ENCODE peak calls at places on chromosomes 4 and X, in seven cellular contexts. W is HFFc6, S is endothelial cell, I is glutamatergic neuron, U is foreskin fibroblast, H is epithelial cell of esophagus, P is fibroblast of the aortic adventitia. V is an unnamed sample.
A peak's percentile ranks its signal among the peaks of the same experiment; 100 is the strongest.

GRCh38 chr4:184907216-184907615 is 81.4 kb upstream of the ACSL1 start:
- DNase-seq in I (no peak), U (no peak), H (no peak), P (peak; percentile 11), S (no peak), W (no peak), V (peak; percentile 22)

GRCh38 chr4:182448281-182449151 is 205.3 kb downstream of the TENM3 start:
- DNase-seq in P (peak; percentile 80), H (peak; percentile 94), I (peak; percentile 95), S (peak; percentile 89), W (peak; percentile 88), U (peak; percentile 95), V (peak; percentile 94)

GRCh38 chr4:153068751-153069150 is 132.6 kb downstream of the FHDC1 start:
- DNase-seq in H (no peak), S (no peak), P (no peak), W (no peak), I (no peak), U (no peak), V (no peak)

GRCh38 chr4:95761441-95761840 is 78.5 kb upstream of the PDHA2 start:
- DNase-seq in U (peak; percentile 0), S (no peak), W (no peak), P (peak; percentile 10), H (peak; percentile 91), I (no peak), V (peak; percentile 94)

GRCh38 chrX:132622130-132622529 is 133.3 kb upstream of the MBNL3 start:
- DNase-seq in S (no peak), U (peak; percentile 43), I (no peak), W (no peak), H (peak; percentile 40), P (peak; percentile 57), V (peak; percentile 27)

GRCh38 chr4:173420324-173420752 is 21.4 kb upstream of the SCRG1 start:
- DNase-seq in W (peak; percentile 16), I (no peak), H (peak; percentile 28), S (no peak), U (peak; percentile 48), P (peak; percentile 65), V (peak; percentile 31)

GRCh38 chr4:173490817-173491518 is 39.1 kb downstream of the HAND2 start:
- DNase-seq in I (no peak), H (peak; percentile 24), U (peak; percentile 88), W (peak; percentile 36), P (peak; percentile 79), S (no peak), V (peak; percentile 59)

GRCh38 chr4:140774956-140775355 is 18.8 kb upstream of the TBC1D9 start:
- DNase-seq in P (no peak), W (no peak), H (no peak), I (no peak), S (no peak), U (no peak), V (no peak)

GRCh38 chr4:12873351-12873750 is 610.8 kb downstream of the RAB28 start:
- DNase-seq in P (no peak), U (no peak), W (no peak), I (no peak), S (no peak), H (no peak), V (no peak)

GRCh38 chr4:100581337-100581736 is 63.5 kb upstream of the EMCN start:
- DNase-seq in U (peak; percentile 11), H (peak; percentile 96), S (no peak), P (peak; percentile 28), W (no peak), I (no peak), V (peak; percentile 77)

GRCh38 chr4:26088433-26088928 is 174.5 kb downstream of the SMIM20 start:
- DNase-seq in P (peak; percentile 87), I (no peak), S (no peak), H (peak; percentile 82), W (peak; percentile 79), U (peak; percentile 90), V (peak; percentile 73)

GRCh38 chr4:85244638-85245037 is 230.3 kb upstream of the ARHGAP24 start:
- DNase-seq in H (no peak), U (no peak), S (no peak), I (no peak), P (no peak), W (no peak), V (no peak)

GRCh38 chrX:51420610-51421009 is 75.8 kb downstream of the NUDT11 start:
- DNase-seq in S (peak; percentile 35), U (peak; percentile 47), P (peak; percentile 61), I (no peak), H (peak; percentile 38), W (peak; percentile 12), V (peak; percentile 60)

GRCh38 chr4:179285696-179286095 is 1843.5 kb upstream of the AGA start:
- DNase-seq in I (no peak), S (no peak), U (no peak), H (no peak), P (no peak), W (no peak), V (no peak)

GRCh38 chrX:23626651-23627050 is 40.6 kb upstream of the PRDX4 start:
- DNase-seq in P (no peak), H (no peak), I (no peak), W (no peak), S (no peak), U (no peak), V (no peak)

GRCh38 chr4:86221076-86221475 is 138.8 kb downstream of the MAPK10 start:
- DNase-seq in U (no peak), W (no peak), I (no peak), H (no peak), S (no peak), P (no peak), V (no peak)

GRCh38 chrX:53047228-53047627 is 1.4 kb upstream of the GPR173 start:
- DNase-seq in S (no peak), H (no peak), W (peak; percentile 2), P (peak; percentile 39), I (peak; percentile 17), U (peak; percentile 38), V (peak; percentile 2)

GRCh38 chr4:153468587-153468986 is 2.4 kb downstream of the TMEM131L start:
- DNase-seq in I (no peak), W (no peak), P (peak; percentile 48), S (no peak), H (no peak), U (peak; percentile 10), V (no peak)

GRCh38 chr4:8819019-8819418 is 52.6 kb downstream of the HMX1 start:
- DNase-seq in U (no peak), S (no peak), P (no peak), H (no peak), W (no peak), I (no peak), V (no peak)

GRCh38 chr4:102449751-102450352 is 51.3 kb upstream of the NFKB1 start:
- DNase-seq in H (peak; percentile 79), I (no peak), W (peak; percentile 46), P (peak; percentile 76), S (peak; percentile 53), U (peak; percentile 71), V (peak; percentile 72)

GRCh38 chrX:49171752-49172279 is at the start of gene PLP2:
- DNase-seq in S (no peak), H (peak; percentile 78), U (peak; percentile 79), I (peak; percentile 40), P (peak; percentile 32), W (peak; percentile 53), V (peak; percentile 73)

GRCh38 chr4:139903845-139904244 is 238.2 kb downstream of the MGST2 start:
- DNase-seq in U (peak; percentile 47), I (no peak), W (no peak), H (peak; percentile 22), S (no peak), P (no peak), V (no peak)

GRCh38 chrX:40617566-40617965 is 5.7 kb upstream of the MPC1L start:
- DNase-seq in S (no peak), H (no peak), W (no peak), P (no peak), I (no peak), U (no peak), V (no peak)

GRCh38 chrX:37679230-37679629 is 6.4 kb upstream of the XK start:
- DNase-seq in I (no peak), P (no peak), H (no peak), U (no peak), S (no peak), W (no peak), V (no peak)

GRCh38 chrX:41604154-41604553 is 84.6 kb upstream of the GPR34 start:
- DNase-seq in W (no peak), I (no peak), U (no peak), P (no peak), H (no peak), S (no peak), V (no peak)

GRCh38 chr4:94171616-94172015 is 36.0 kb upstream of the SMARCAD1 start:
- DNase-seq in P (no peak), I (no peak), H (no peak), S (no peak), W (no peak), U (no peak), V (peak; percentile 3)

GRCh38 chr4:156594619-156595018 is 377.0 kb downstream of the PDGFC start:
- DNase-seq in P (peak; percentile 12), U (peak; percentile 17), W (no peak), S (no peak), I (no peak), H (peak; percentile 39), V (peak; percentile 42)

GRCh38 chr4:145812902-145813301 is 125.7 kb downstream of the ZNF827 start:
- DNase-seq in I (no peak), W (no peak), S (no peak), H (peak; percentile 96), P (no peak), U (no peak), V (peak; percentile 92)

GRCh38 chr4:13262816-13263215 is 221.3 kb downstream of the RAB28 start:
- DNase-seq in W (no peak), H (no peak), U (no peak), S (no peak), P (no peak), I (no peak), V (no peak)

DNA sequence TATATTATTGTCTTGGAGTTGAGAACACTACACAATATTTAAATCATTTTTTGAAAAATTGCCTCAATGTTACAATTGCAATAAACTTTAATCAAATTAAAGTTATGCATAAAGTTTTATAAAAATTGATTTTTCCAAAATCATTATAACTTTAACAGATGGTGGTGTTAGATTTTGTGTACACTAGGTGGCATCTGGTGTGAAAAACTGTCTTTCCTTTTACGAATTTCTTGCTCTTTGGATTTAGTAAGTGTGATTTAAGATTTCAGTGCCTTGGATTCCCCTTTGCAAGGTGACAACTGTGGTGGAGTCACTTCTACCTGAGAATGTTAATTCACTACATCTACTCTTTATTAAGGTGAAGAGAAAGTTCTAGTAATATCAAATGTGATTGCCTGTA is 91.6 kb downstream of the AREG start:
- DNase-seq in I (no peak), U (peak; percentile 42), P (peak; percentile 61), S (no peak), H (peak; percentile 29), W (no peak), V (peak; percentile 41)
- TF ChIP-seq CTCF in I (peak; percentile 23), U (peak; percentile 3), P (peak; percentile 43), S (peak; percentile 17), H (peak; percentile 36), W (peak; percentile 77), V (peak; percentile 38)

GRCh38 chr4:24655971-24656370 is 71.6 kb upstream of the DHX15 start:
- DNase-seq in S (no peak), P (no peak), H (no peak), I (no peak), U (no peak), W (no peak), V (no peak)
- TF ChIP-seq CTCF in S (no peak), P (no peak), H (no peak), I (no peak), U (no peak), W (no peak), V (no peak)

GRCh38 chrX:19879742-19880378 is 7.5 kb downstream of the SH3KBP1 start:
- DNase-seq in S (no peak), W (no peak), I (no peak), H (no peak), P (no peak), U (no peak), V (no peak)
- TF ChIP-seq CTCF in S (no peak), W (no peak), I (peak; percentile 7), H (no peak), P (no peak), U (no peak), V (no peak)

GRCh38 chr4:4374388-4375098 is 12.4 kb upstream of the NSG1 start:
- DNase-seq in I (no peak), W (no peak), S (no peak), P (no peak), H (no peak), U (no peak), V (no peak)
- TF ChIP-seq CTCF in I (no peak), W (no peak), S (no peak), P (no peak), H (no peak), U (no peak), V (no peak)